ENCODE peak calls at places on chromosomes 11 and 22, in eight cellular contexts. M, D, W, X, P, C, J and L are unnamed samples.

GRCh38 chr11:44774736-44775135 is 48.0 kb downstream of the TSPAN18 start:
- DNase-seq in M (no peak), D (no peak), W (no peak), X (no peak), P (no peak), C (no peak), J (no peak), L (no peak)

GRCh38 chr11:122293298-122294023 is 177.4 kb upstream of the BLID start:
- DNase-seq in M (no peak), D (no peak), W (peak; percentile 20), X (no peak), P (peak; percentile 6), C (no peak), J (peak; percentile 59), L (no peak)

GRCh38 chr22:17695986-17696385 is 57.4 kb downstream of the BCL2L13 start:
- DNase-seq in M (no peak), D (no peak), W (no peak), X (no peak), P (no peak), C (no peak), J (no peak), L (no peak)

GRCh38 chr11:1303196-1303821 is 6.1 kb downstream of the TOLLIP start:
- DNase-seq in M (no peak), D (peak; percentile 49), W (no peak), X (peak; percentile 59), P (no peak), C (peak; percentile 80), J (peak; percentile 70), L (no peak)

GRCh38 chr11:105673089-105673488 is 63.2 kb downstream of the GRIA4 start:
- DNase-seq in M (no peak), D (no peak), W (peak; percentile 40), X (no peak), P (peak; percentile 72), C (no peak), J (peak; percentile 90), L (peak; percentile 36)

GRCh38 chr11:108524422-108524821 is 26.2 kb upstream of the POGLUT3 start:
- DNase-seq in M (no peak), D (no peak), W (no peak), X (no peak), P (no peak), C (no peak), J (no peak), L (no peak)

GRCh38 chr22:49482811-49483210 is 344.9 kb downstream of the BRD1 start:
- DNase-seq in M (no peak), D (no peak), W (no peak), X (no peak), P (no peak), C (no peak), J (no peak), L (no peak)

GRCh38 chr22:17868771-17869170 is 94.5 kb upstream of the BID start:
- DNase-seq in M (no peak), D (no peak), W (no peak), X (no peak), P (no peak), C (no peak), J (no peak), L (no peak)

GRCh38 chr11:119229736-119230135 is 23.6 kb downstream of the CBL start:
- DNase-seq in M (no peak), D (no peak), W (no peak), X (no peak), P (no peak), C (no peak), J (no peak), L (no peak)

GRCh38 chr11:14927146-14927545 is 35.1 kb upstream of the CYP2R1 start:
- DNase-seq in M (no peak), D (no peak), W (peak; percentile 41), X (no peak), P (peak; percentile 23), C (no peak), J (no peak), L (no peak)

GRCh38 chr11:17208257-17208999 is 642 bp upstream of the PIK3C2A start:
- DNase-seq in M (peak; percentile 82), D (peak; percentile 62), W (peak; percentile 63), X (no peak), P (peak; percentile 43), C (no peak), J (peak; percentile 90), L (peak; percentile 35)

GRCh38 chr22:22110548-22111266 is 128.1 kb upstream of the TOP3B start:
- DNase-seq in M (peak; percentile 46), D (peak; percentile 51), W (peak; percentile 57), X (no peak), P (peak; percentile 27), C (no peak), J (peak; percentile 74), L (peak; percentile 12)

DNA sequence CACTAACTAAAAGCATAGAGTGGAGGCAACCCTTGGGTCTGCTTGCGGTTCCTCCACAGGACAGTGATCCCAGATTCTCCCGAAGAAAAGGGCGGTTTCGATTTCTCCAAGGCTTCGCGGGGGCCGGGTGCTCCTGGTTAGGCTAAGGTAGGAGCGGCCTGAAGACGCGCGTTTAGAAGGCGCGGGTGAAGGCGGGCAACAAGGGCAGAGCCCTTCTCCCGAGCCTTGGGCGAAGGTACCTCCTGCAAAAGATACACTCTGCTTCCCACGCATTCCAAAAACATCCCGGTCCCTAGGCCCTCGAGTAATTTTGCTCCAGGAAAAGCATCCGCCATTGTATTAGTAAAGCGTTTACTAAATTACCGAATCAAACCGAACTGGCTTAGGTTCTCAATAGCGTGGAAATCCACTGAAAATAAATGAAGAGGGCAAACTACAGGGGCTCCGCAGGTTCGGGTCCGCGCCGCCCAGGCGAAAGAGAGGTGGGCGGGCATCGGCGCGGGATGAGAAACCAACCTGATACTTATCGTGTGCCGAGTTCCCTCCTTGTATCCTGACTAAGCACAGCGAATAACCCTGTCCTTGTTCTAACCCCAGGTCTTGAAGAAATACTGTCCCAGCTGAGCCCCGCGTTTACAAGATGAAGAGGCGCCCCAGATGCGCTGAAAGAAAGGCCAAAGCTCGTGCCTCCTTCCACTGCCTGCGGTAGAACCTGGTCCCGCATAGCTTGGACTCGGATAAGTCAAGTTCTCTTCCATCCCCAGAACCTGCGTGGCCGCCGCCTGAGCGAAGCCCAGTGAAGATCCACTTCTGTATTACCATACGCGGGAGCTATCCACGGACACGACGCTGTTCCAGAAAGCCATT is 1.9 kb downstream of the WT1 start:
- DNase-seq in M (no peak), D (no peak), W (no peak), X (no peak), P (no peak), C (no peak), J (peak; percentile 54), L (no peak)
- H3K4me3 ChIP-seq in M (no peak overlapping the region), D (no peak overlapping the region), W (no peak overlapping the region), X (peak overlapping the region; percentile 34), P (no peak overlapping the region), C (no peak overlapping the region), J (peak overlapping the region; percentile 50), L (no peak overlapping the region)

DNA sequence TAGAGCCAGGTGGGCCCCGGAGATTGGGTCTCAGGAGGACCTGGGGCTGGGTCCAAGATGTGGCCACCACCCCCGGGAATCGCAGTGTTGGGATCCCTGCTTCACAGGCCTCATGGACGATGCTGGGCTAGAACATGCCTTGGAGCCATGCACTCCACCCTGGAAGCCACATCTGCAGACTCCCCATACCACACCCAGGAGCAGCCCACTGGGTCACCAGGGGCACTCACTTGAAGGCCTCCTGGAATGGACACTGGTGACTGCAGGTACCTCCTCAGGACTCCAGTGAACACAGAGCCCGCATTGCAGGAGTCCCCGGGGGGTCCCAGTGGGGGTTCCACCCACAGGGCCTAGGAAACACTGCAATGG is 25.0 kb downstream of the RTN4R start:
- DNase-seq in M (no peak), D (no peak), W (no peak), X (no peak), P (no peak), C (no peak), J (no peak), L (no peak)
- H3K4me3 ChIP-seq in M (no peak overlapping the region), D (no peak overlapping the region), W (no peak overlapping the region), X (peak overlapping the region; percentile 35), P (no peak overlapping the region), C (no peak overlapping the region), J (no peak overlapping the region), L (no peak overlapping the region)

DNA sequence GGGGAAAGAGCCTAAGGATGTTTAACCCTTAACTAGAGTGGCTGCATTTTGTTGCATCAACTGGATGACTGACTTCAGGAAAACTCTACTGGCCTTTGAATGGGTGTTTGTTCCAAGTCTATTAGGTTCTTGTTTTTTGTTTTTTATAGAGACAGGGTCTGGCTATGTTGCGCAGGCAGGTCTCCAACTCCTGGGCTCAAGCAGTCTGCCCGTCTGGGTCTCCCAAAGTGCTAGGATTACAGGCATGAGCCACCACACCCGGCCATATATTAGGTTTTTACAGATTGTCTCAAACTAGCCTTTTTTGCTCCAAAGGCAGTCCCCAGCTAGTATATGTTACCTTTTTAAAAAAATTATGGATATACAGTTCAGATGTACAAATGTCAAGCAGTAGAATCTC is 1.1 kb downstream of the SMARCB1 start:
- DNase-seq in M (no peak), D (no peak), W (no peak), X (peak; percentile 6), P (no peak), C (peak; percentile 11), J (no peak), L (no peak)
- H3K4me3 ChIP-seq in M (peak overlapping the region; percentile 89), D (peak overlapping the region; percentile 86), W (peak overlapping the region; percentile 71), X (peak overlapping the region; percentile 78), P (peak overlapping the region; percentile 86), C (peak overlapping the region; percentile 92), J (peak overlapping the region; percentile 97), L (peak overlapping the region; percentile 72)

DNA sequence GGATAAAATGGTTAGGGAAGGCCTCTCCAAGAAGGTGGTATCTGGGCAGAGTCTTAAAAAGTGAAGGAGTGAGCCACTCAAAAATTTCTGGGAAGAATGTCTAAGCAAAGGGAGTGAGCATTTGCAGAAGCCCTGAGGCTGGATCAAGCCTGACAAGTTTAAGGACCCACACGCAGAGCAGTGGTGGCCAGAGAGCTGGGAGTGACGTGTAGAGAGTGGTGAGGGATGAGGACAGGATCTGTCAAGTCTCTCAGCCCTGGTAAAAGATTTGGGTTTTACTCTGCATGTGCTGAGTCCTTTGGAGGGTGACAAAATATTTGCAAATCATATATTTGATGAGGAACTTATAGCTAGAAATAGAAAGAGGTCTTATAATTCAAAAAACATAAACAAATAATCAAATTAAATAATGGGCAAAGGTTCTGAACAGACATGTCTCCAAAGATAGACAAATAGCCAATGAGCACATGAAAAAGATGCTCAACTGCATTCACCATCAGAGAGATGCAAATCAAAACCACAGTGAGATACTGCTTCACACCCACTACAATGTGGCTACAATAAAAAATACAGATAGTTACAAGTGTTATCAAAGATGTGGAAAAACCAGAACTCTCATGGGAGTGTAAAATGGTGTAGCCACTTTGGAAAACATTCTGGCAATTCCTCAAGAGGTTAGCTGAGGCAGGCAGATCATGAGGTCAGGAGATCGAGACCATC is 107.2 kb upstream of the NNMT start:
- DNase-seq in M (no peak), D (no peak), W (no peak), X (no peak), P (no peak), C (no peak), J (no peak), L (no peak)
- H3K4me3 ChIP-seq in M (no peak overlapping the region), D (no peak overlapping the region), W (no peak overlapping the region), X (no peak overlapping the region), P (no peak overlapping the region), C (no peak overlapping the region), J (no peak overlapping the region), L (no peak overlapping the region)